ENCODE peak calls at places on chromosomes 4 and X, in ten cellular contexts. One of them, this sample, is unnamed.

GRCh38 chrX:54479471-54480122 is 16.4 kb downstream of the FGD1 start:
- DNase-seq in A549: no peak
- DNase-seq in GM06990: no peak
- DNase-seq in AG10803: no peak
- DNase-seq in endothelial cell of umbilical vein: no peak
- DNase-seq in epithelial cell of esophagus: no peak
- DNase-seq in tibial artery: no peak
- DNase-seq in kidney: no peak
- DNase-seq in sigmoid colon: no peak
- DNase-seq in ovary: no peak
- DNase-seq in this sample: no peak

GRCh38 chrX:84469226-84469625 is 33.0 kb downstream of the HDX start:
- DNase-seq in A549: no peak
- DNase-seq in GM06990: no peak
- DNase-seq in AG10803: no peak
- DNase-seq in endothelial cell of umbilical vein: peak; percentile 62
- DNase-seq in epithelial cell of esophagus: peak; percentile 47
- DNase-seq in tibial artery: no peak
- DNase-seq in kidney: no peak
- DNase-seq in sigmoid colon: no peak
- DNase-seq in ovary: no peak
- DNase-seq in this sample: peak; percentile 7

GRCh38 chr4:31193516-31193915 is 473.3 kb downstream of the PCDH7 start:
- DNase-seq in A549: no peak
- DNase-seq in GM06990: no peak
- DNase-seq in AG10803: no peak
- DNase-seq in endothelial cell of umbilical vein: peak; percentile 14
- DNase-seq in epithelial cell of esophagus: peak; percentile 4
- DNase-seq in tibial artery: no peak
- DNase-seq in kidney: no peak
- DNase-seq in sigmoid colon: no peak
- DNase-seq in ovary: no peak
- DNase-seq in this sample: no peak

GRCh38 chr4:129095811-129096454 is at the start of gene C4orf33:
- DNase-seq in A549: peak; percentile 45
- DNase-seq in GM06990: peak; percentile 43
- DNase-seq in AG10803: peak; percentile 61
- DNase-seq in endothelial cell of umbilical vein: peak; percentile 87
- DNase-seq in epithelial cell of esophagus: peak; percentile 77
- DNase-seq in tibial artery: peak; percentile 70
- DNase-seq in kidney: peak; percentile 71
- DNase-seq in sigmoid colon: peak; percentile 81
- DNase-seq in ovary: peak; percentile 70
- DNase-seq in this sample: peak; percentile 53

GRCh38 chr4:155703486-155704227 is 37.0 kb downstream of the GUCY1A1 start:
- DNase-seq in A549: no peak
- DNase-seq in GM06990: peak; percentile 26
- DNase-seq in AG10803: no peak
- DNase-seq in endothelial cell of umbilical vein: no peak
- DNase-seq in epithelial cell of esophagus: peak; percentile 71
- DNase-seq in tibial artery: no peak
- DNase-seq in kidney: no peak
- DNase-seq in sigmoid colon: no peak
- DNase-seq in ovary: no peak
- DNase-seq in this sample: no peak

GRCh38 chr4:90127223-90127705 is at the start of gene CCSER1:
- DNase-seq in A549: no peak
- DNase-seq in GM06990: peak; percentile 68
- DNase-seq in AG10803: peak; percentile 15
- DNase-seq in endothelial cell of umbilical vein: peak; percentile 66
- DNase-seq in epithelial cell of esophagus: peak; percentile 75
- DNase-seq in tibial artery: peak; percentile 51
- DNase-seq in kidney: peak; percentile 93
- DNase-seq in sigmoid colon: peak; percentile 74
- DNase-seq in ovary: peak; percentile 48
- DNase-seq in this sample: no peak

GRCh38 chrX:51459125-51459524 is 37.3 kb downstream of the NUDT11 start:
- DNase-seq in A549: no peak
- DNase-seq in GM06990: no peak
- DNase-seq in AG10803: peak; percentile 24
- DNase-seq in endothelial cell of umbilical vein: peak; percentile 1
- DNase-seq in epithelial cell of esophagus: peak; percentile 46
- DNase-seq in tibial artery: no peak
- DNase-seq in kidney: no peak
- DNase-seq in sigmoid colon: no peak
- DNase-seq in ovary: no peak
- DNase-seq in this sample: peak; percentile 4

GRCh38 chrX:54807524-54808108 is at the start of gene MAGED2:
- DNase-seq in A549: no peak
- DNase-seq in GM06990: no peak
- DNase-seq in AG10803: peak; percentile 17
- DNase-seq in endothelial cell of umbilical vein: peak; percentile 68
- DNase-seq in epithelial cell of esophagus: no peak
- DNase-seq in tibial artery: peak; percentile 26
- DNase-seq in kidney: no peak
- DNase-seq in sigmoid colon: no peak
- DNase-seq in ovary: peak; percentile 57
- DNase-seq in this sample: no peak

GRCh38 chr4:78666830-78667258 is 109.3 kb upstream of the BMP2K start:
- DNase-seq in A549: no peak
- DNase-seq in GM06990: no peak
- DNase-seq in AG10803: no peak
- DNase-seq in endothelial cell of umbilical vein: peak; percentile 54
- DNase-seq in epithelial cell of esophagus: peak; percentile 46
- DNase-seq in tibial artery: no peak
- DNase-seq in kidney: no peak
- DNase-seq in sigmoid colon: no peak
- DNase-seq in ovary: no peak
- DNase-seq in this sample: no peak

DNA sequence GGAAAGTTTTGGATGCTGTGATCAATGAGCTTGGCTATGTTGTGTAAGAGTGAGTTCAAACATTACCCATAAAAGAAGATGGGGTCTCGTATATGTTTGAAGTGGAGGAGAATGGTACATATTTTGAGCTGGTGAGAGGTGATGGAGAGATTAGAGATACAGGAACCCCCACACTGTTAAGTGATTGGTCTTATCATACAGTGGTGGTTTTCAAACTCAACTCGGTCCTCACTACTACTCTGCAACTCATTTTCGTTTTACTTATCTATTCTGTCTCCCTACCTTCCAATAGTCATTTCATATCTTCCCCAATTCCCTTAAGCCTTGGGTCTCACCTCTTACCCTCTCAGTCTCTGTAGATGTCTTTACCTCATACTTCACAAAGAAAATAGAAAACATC is 16.4 kb upstream of the TNIP3 start:
- DNase-seq in A549: no peak
- DNase-seq in GM06990: no peak
- DNase-seq in AG10803: no peak
- DNase-seq in endothelial cell of umbilical vein: no peak
- DNase-seq in epithelial cell of esophagus: no peak
- DNase-seq in tibial artery: no peak
- DNase-seq in kidney: no peak
- DNase-seq in sigmoid colon: no peak
- DNase-seq in ovary: no peak
- DNase-seq in this sample: no peak
- H3K4me3 ChIP-seq in A549: no peak overlapping the region
- H3K4me3 ChIP-seq in GM06990: no peak overlapping the region
- H3K4me3 ChIP-seq in AG10803: no peak overlapping the region
- H3K4me3 ChIP-seq in endothelial cell of umbilical vein: no peak overlapping the region
- H3K4me3 ChIP-seq in epithelial cell of esophagus: no peak overlapping the region
- H3K4me3 ChIP-seq in tibial artery: no peak overlapping the region
- H3K4me3 ChIP-seq in kidney: no peak overlapping the region
- H3K4me3 ChIP-seq in sigmoid colon: no peak overlapping the region
- H3K4me3 ChIP-seq in ovary: no peak overlapping the region
- H3K4me3 ChIP-seq in this sample: no peak overlapping the region

GRCh38 chr4:75056277-75056676 is 123.4 kb downstream of the PARM1 start:
- DNase-seq in A549: no peak
- DNase-seq in GM06990: no peak
- DNase-seq in AG10803: no peak
- DNase-seq in endothelial cell of umbilical vein: no peak
- DNase-seq in epithelial cell of esophagus: no peak
- DNase-seq in tibial artery: no peak
- DNase-seq in kidney: no peak
- DNase-seq in sigmoid colon: no peak
- DNase-seq in ovary: no peak
- DNase-seq in this sample: no peak
- TF ChIP-seq CTCF in A549: no peak
- TF ChIP-seq CTCF in GM06990: no peak
- TF ChIP-seq CTCF in AG10803: no peak
- TF ChIP-seq CTCF in endothelial cell of umbilical vein: no peak
- TF ChIP-seq CTCF in epithelial cell of esophagus: no peak
- TF ChIP-seq CTCF in tibial artery: no peak
- TF ChIP-seq CTCF in kidney: no peak
- TF ChIP-seq CTCF in sigmoid colon: no peak
- TF ChIP-seq CTCF in ovary: no peak
- TF ChIP-seq CTCF in this sample: no peak

DNA sequence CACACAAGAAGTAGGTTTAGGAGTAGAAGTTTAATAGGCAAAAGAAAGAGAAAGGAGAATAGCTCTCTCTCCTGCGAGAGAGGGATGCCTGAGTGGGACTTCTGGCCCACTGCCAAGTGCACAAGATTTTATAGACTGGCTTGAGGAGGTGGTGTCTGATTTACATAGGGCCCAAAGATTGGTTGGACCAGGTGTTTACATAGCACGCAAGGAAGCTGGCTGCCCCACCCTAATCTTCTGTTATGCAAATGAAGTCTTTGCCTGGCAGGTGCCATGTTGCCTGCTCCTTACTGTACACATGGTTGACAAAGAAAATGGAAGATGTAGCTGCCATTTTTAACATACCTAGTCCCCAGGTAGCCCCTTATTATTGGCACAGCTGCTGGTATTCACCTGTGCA is 170.8 kb upstream of the GATB start:
- DNase-seq in A549: no peak
- DNase-seq in GM06990: no peak
- DNase-seq in AG10803: no peak
- DNase-seq in endothelial cell of umbilical vein: no peak
- DNase-seq in epithelial cell of esophagus: no peak
- DNase-seq in tibial artery: no peak
- DNase-seq in kidney: no peak
- DNase-seq in sigmoid colon: no peak
- DNase-seq in ovary: no peak
- DNase-seq in this sample: no peak
- H3K4me3 ChIP-seq in A549: no peak overlapping the region
- H3K4me3 ChIP-seq in GM06990: no peak overlapping the region
- H3K4me3 ChIP-seq in AG10803: no peak overlapping the region
- H3K4me3 ChIP-seq in endothelial cell of umbilical vein: no peak overlapping the region
- H3K4me3 ChIP-seq in epithelial cell of esophagus: no peak overlapping the region
- H3K4me3 ChIP-seq in tibial artery: no peak overlapping the region
- H3K4me3 ChIP-seq in kidney: no peak overlapping the region
- H3K4me3 ChIP-seq in sigmoid colon: no peak overlapping the region
- H3K4me3 ChIP-seq in ovary: no peak overlapping the region
- H3K4me3 ChIP-seq in this sample: no peak overlapping the region

DNA sequence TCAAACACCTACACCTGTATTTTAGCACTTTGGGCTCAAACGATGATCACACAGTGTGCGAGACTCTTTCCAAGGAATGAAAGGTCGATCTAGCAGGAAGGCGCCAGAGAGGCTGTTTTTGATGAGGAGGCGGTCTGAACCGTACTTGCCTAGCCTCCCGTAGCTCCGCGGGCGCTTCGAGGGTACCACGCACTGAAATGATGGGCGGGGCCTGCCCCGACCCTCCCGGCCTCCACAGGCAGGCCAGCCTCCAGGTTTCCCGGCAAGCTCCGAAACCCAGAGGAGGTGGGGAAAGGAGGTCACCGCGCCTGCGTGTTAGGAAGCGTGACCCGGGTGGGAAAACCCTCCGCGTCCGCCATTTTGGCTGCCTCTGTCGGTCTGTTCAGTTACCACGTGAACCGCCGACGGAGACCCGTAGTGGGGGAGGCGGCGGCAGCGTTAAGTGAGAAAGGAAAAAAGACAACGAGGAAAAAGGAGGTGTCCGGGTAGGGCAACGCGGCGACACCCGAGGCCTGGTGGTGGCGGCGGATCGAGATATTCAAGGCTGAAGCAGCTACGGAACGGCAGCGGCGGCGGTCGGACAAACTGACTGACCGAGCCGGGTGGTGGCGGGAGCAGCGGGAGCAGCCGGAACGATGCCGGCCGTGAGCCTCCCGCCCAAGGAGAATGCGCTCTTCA is at the start of gene NAA15:
- DNase-seq in A549: peak; percentile 84
- DNase-seq in GM06990: peak; percentile 96
- DNase-seq in AG10803: peak; percentile 96
- DNase-seq in endothelial cell of umbilical vein: peak; percentile 99
- DNase-seq in epithelial cell of esophagus: peak; percentile 98
- DNase-seq in tibial artery: peak; percentile 97
- DNase-seq in kidney: peak; percentile 99
- DNase-seq in sigmoid colon: peak; percentile 99
- DNase-seq in ovary: peak; percentile 97
- DNase-seq in this sample: peak; percentile 99
- TF ChIP-seq CTCF in A549: no peak
- TF ChIP-seq CTCF in GM06990: no peak
- TF ChIP-seq CTCF in AG10803: no peak
- TF ChIP-seq CTCF in endothelial cell of umbilical vein: no peak
- TF ChIP-seq CTCF in epithelial cell of esophagus: no peak
- TF ChIP-seq CTCF in tibial artery: no peak
- TF ChIP-seq CTCF in kidney: no peak
- TF ChIP-seq CTCF in sigmoid colon: no peak
- TF ChIP-seq CTCF in ovary: no peak
- TF ChIP-seq CTCF in this sample: no peak

DNA sequence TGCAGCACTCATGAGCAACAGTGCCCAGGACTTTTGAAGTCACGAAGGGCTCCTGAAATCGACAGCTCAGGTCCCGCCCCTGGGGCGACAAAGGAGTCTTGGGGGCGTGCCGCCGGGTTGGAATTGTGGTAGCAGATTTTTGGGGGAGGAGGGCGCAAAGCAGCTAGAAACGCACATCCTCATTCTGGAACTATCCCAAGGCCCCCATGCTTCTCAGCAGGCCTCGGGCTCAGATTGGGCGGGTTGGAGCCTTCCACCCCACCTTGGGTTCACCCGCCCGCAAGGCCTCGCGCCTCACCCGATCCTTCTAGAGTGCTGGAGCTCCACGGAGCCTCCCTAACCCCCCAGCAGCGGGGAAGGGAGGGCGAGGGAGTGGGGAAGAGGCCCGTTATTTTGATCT is 85.6 kb downstream of the HPRT1 start:
- DNase-seq in A549: no peak
- DNase-seq in GM06990: no peak
- DNase-seq in AG10803: peak; percentile 35
- DNase-seq in endothelial cell of umbilical vein: no peak
- DNase-seq in epithelial cell of esophagus: no peak
- DNase-seq in tibial artery: no peak
- DNase-seq in kidney: peak; percentile 67
- DNase-seq in sigmoid colon: no peak
- DNase-seq in ovary: peak; percentile 32
- DNase-seq in this sample: no peak
- H3K4me3 ChIP-seq in A549: no peak overlapping the region
- H3K4me3 ChIP-seq in GM06990: no peak overlapping the region
- H3K4me3 ChIP-seq in AG10803: peak overlapping the region; percentile 78
- H3K4me3 ChIP-seq in endothelial cell of umbilical vein: no peak overlapping the region
- H3K4me3 ChIP-seq in epithelial cell of esophagus: no peak overlapping the region
- H3K4me3 ChIP-seq in tibial artery: no peak overlapping the region
- H3K4me3 ChIP-seq in kidney: no peak overlapping the region
- H3K4me3 ChIP-seq in sigmoid colon: no peak overlapping the region
- H3K4me3 ChIP-seq in ovary: no peak overlapping the region
- H3K4me3 ChIP-seq in this sample: peak overlapping the region; percentile 57

DNA sequence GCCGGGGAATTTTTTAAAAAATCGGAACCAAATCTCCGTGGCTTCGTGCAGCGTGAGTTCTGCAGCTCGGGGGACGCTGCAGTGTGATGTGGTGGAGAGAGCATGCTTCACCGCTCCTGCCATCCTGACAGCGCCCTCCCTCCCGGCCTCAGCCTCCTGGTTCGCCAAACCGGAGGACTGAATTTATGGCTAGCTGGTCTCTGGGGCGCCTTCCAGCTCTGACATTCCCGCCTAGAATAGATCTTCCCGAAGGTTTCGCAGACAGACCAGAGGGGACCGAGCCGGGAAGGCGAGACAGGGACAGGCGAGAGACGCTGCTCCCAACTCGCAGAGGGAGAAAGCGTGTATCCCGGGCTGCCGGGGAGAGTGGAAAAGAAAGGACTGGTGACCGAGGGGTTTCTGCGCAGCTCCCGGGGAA is 25.9 kb downstream of the HOPX start:
- DNase-seq in A549: no peak
- DNase-seq in GM06990: no peak
- DNase-seq in AG10803: no peak
- DNase-seq in endothelial cell of umbilical vein: no peak
- DNase-seq in epithelial cell of esophagus: peak; percentile 39
- DNase-seq in tibial artery: no peak
- DNase-seq in kidney: peak; percentile 81
- DNase-seq in sigmoid colon: peak; percentile 80
- DNase-seq in ovary: no peak
- DNase-seq in this sample: peak; percentile 71
- TF ChIP-seq CTCF in A549: no peak
- TF ChIP-seq CTCF in GM06990: no peak
- TF ChIP-seq CTCF in AG10803: no peak
- TF ChIP-seq CTCF in endothelial cell of umbilical vein: no peak
- TF ChIP-seq CTCF in epithelial cell of esophagus: no peak
- TF ChIP-seq CTCF in tibial artery: no peak
- TF ChIP-seq CTCF in kidney: no peak
- TF ChIP-seq CTCF in sigmoid colon: no peak
- TF ChIP-seq CTCF in ovary: no peak
- TF ChIP-seq CTCF in this sample: no peak

This sample was measured in foreskin fibroblast.